ENCODE peak calls at places on chromosomes 5 and 9, in nine cellular contexts. Z is pancreas, P is RWPE2, X is mesendoderm, C is lower lobe of right lung, N is cardiac muscle cell, L is psoas muscle, B is neural progenitor cell, Q is sigmoid colon. R is an unnamed sample.

GRCh38 chr9:113538646-113539430 is 75.3 kb downstream of the RGS3 start:
- DNase-seq in Z (no peak), P (peak; percentile 18), X (no peak), C (no peak), N (no peak), L (no peak), B (no peak), Q (peak; percentile 51), R (peak; percentile 21)

GRCh38 chr9:129237195-129237611 is 59.1 kb upstream of the IER5L start:
- DNase-seq in Z (no peak), P (no peak), X (peak; percentile 59), C (peak; percentile 25), N (peak; percentile 73), L (peak; percentile 30), B (no peak), Q (no peak), R (peak; percentile 36)

GRCh38 chr5:38660194-38660668 is 103.8 kb upstream of the LIFR start:
- DNase-seq in Z (peak; percentile 74), P (peak; percentile 82), X (peak; percentile 78), C (no peak), N (no peak), L (no peak), B (peak; percentile 58), Q (no peak), R (no peak)

GRCh38 chr9:18393340-18394130 is 80.4 kb upstream of the ADAMTSL1 start:
- DNase-seq in Z (peak; percentile 65), P (peak; percentile 79), X (peak; percentile 57), C (no peak), N (peak; percentile 93), L (no peak), B (no peak), Q (peak; percentile 79), R (no peak)

GRCh38 chr5:148005788-148006520 is 57.8 kb upstream of the SPINK5 start:
- DNase-seq in Z (no peak), P (no peak), X (peak; percentile 84), C (no peak), N (no peak), L (no peak), B (peak; percentile 60), Q (no peak), R (peak; percentile 19)

GRCh38 chr9:137082925-137083290 is 3.9 kb upstream of the MAN1B1 start:
- DNase-seq in Z (no peak), P (no peak), X (no peak), C (no peak), N (no peak), L (no peak), B (no peak), Q (peak; percentile 63), R (no peak)

GRCh38 chr5:156432830-156433105 is 105.8 kb downstream of the SGCD start:
- DNase-seq in Z (no peak), P (no peak), X (no peak), C (no peak), N (no peak), L (no peak), B (no peak), Q (no peak), R (no peak)

GRCh38 chr9:33884856-33885701 is 68.1 kb downstream of the UBE2R2 start:
- DNase-seq in Z (peak; percentile 33), P (no peak), X (no peak), C (no peak), N (peak; percentile 76), L (no peak), B (no peak), Q (no peak), R (no peak)

GRCh38 chr9:136387217-136387616 is 12.8 kb downstream of the SNAPC4 start:
- DNase-seq in Z (no peak), P (no peak), X (no peak), C (no peak), N (no peak), L (no peak), B (no peak), Q (no peak), R (no peak)

GRCh38 chr5:66829826-66830225 is 233.6 kb downstream of the MAST4 start:
- DNase-seq in Z (no peak), P (no peak), X (peak; percentile 44), C (no peak), N (peak; percentile 77), L (no peak), B (peak; percentile 54), Q (no peak), R (no peak)
- H3K4me3 ChIP-seq in Z (no peak overlapping the region), P (peak overlapping the region; percentile 17), X (no peak overlapping the region), C (no peak overlapping the region), N (peak overlapping the region; percentile 48), L (peak overlapping the region; percentile 60), B (peak overlapping the region; percentile 17), Q (no peak overlapping the region), R (no peak overlapping the region)

GRCh38 chr9:133375116-133375723 is 640 bp downstream of the SURF4 start:
- DNase-seq in Z (peak; percentile 53), P (no peak), X (peak; percentile 63), C (no peak), N (peak; percentile 43), L (no peak), B (peak; percentile 49), Q (no peak), R (no peak)
- H3K27ac ChIP-seq in Z (peak overlapping the region; percentile 95), P (peak overlapping the region; percentile 89), X (peak overlapping the region; percentile 95), C (peak overlapping the region; percentile 99), N (peak overlapping the region; percentile 99), L (peak overlapping the region; percentile 97), B (peak overlapping the region; percentile 91), Q (peak overlapping the region; percentile 93), R (peak overlapping the region; percentile 97)

DNA sequence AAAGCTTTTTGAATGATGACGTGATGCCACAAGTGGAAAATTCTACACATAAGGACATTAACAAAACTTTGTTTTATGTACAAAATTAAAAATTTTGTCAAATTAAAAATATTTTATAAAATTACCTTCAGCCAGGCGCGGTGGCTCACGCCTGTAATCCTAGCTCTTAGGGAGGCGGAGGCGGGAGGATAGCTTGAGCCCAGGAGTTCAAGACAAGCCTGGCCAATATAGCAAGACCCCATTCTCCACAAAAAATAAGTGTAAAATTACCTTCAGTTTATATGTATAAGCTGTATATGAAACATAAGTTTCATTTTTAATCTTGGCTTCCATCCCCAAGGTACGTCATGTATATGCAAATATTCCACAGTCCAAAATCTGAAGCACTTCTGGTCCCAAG is 40.9 kb downstream of the CDK7 start:
- DNase-seq in Z (no peak), P (no peak), X (no peak), C (no peak), N (no peak), L (no peak), B (no peak), Q (no peak), R (no peak)
- H3K36me3 ChIP-seq in Z (peaks cover 5% of the 10 kb centered on the region), P (peaks cover 74% of the 10 kb centered on the region), X (no peaks in the 10 kb centered on the region), C (peaks cover 75% of the 10 kb centered on the region), N (peaks cover 23% of the 10 kb centered on the region), L (peaks cover 70% of the 10 kb centered on the region), B (no peaks in the 10 kb centered on the region), Q (no peaks in the 10 kb centered on the region), R (peaks cover 83% of the 10 kb centered on the region)

GRCh38 chr9:126877418-126877817 is 17.0 kb downstream of the ZBTB34 start:
- DNase-seq in Z (no peak), P (no peak), X (no peak), C (no peak), N (no peak), L (no peak), B (no peak), Q (no peak), R (no peak)

GRCh38 chr9:126872516-126872915 is 12.1 kb downstream of the ZBTB34 start:
- DNase-seq in Z (no peak), P (no peak), X (no peak), C (no peak), N (no peak), L (no peak), B (no peak), Q (no peak), R (no peak)

GRCh38 chr9:126879288-126879687 is 18.8 kb downstream of the ZBTB34 start:
- DNase-seq in Z (no peak), P (no peak), X (no peak), C (no peak), N (no peak), L (no peak), B (no peak), Q (no peak), R (no peak)

GRCh38 chr9:126874546-126875314 is 14.3 kb downstream of the ZBTB34 start:
- DNase-seq in Z (no peak), P (no peak), X (no peak), C (no peak), N (no peak), L (no peak), B (no peak), Q (no peak), R (no peak)

DNA sequence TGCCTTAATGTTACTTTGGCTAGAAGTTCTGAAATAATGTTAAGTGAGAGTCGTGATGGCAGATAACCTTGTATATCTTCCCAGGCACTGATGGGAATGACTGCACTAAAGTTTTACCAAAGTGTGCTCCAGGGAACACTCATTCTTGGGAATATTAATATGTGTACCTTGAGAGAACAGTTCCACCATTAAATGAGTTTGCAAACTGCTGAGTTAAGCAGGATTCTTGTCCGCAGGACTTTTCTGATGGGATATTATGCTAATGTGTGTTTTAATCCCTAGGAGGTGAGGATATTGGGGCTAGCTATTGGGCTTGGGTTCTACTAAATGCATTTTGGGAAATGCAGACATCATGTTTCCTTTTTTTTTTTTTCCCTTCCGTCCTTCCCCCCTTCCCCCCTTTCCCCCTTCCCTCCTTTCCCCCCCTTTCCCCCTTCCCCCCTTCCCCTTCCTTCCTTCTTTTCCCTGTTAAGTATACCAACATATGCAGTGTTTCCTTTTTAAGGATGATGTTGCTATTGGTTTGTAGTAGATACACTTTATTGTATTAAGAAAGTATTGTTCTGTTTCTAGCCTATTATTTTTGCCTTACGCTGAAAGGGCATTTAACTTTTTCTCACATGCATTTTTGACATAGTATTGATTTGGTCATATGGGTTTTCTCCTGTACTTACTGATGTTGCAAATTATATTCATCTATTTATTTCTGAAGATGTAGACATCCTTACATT is 15.5 kb downstream of the ZBTB34 start:
- DNase-seq in Z (no peak), P (no peak), X (peak; percentile 13), C (no peak), N (no peak), L (no peak), B (no peak), Q (no peak), R (no peak)
- H3K4me3 ChIP-seq in Z (no peak overlapping the region), P (no peak overlapping the region), X (no peak overlapping the region), C (no peak overlapping the region), N (no peak overlapping the region), L (no peak overlapping the region), B (no peak overlapping the region), Q (no peak overlapping the region), R (no peak overlapping the region)

DNA sequence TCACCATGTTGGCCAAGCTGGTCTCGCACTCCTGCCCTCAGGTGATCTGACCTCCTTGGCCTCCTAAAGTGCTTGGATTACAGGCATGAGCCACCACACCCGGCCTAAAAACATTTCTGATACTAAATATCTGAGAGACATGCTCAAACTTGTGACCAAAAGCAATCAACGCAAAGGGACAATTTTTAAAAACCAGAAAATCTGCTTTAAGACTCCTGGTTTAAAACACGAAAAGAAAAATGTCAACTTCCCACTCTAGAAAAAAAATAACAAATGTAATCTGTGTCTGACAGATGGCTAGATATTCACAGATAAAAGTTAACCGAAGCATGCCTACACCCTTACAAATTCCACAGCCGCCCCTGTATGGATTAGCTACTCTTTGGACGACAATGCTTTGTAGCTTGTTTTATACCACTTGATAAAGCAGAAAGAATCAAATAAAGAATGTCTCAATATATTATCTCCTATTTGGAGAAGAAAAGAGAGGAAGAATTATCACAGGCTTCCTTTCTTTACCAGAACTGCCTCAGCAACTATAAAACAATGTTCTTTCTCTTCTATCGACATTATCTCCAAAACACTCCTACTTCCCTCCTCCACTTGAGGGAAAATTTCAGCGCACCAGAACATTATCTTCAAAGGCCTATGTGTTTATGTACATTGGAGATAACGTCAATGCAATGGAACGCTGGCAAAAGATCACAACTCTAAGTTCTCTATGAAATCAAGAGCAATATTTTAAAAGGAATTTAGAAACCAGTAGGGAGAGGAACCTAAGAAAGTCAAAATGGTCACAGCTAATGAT is 26.3 kb downstream of the CEMIP2 start:
- DNase-seq in Z (no peak), P (no peak), X (no peak), C (no peak), N (peak; percentile 92), L (no peak), B (no peak), Q (no peak), R (no peak)
- H3K27ac ChIP-seq in Z (no peak overlapping the region), P (peak overlapping the region; percentile 27), X (no peak overlapping the region), C (peak overlapping the region; percentile 56), N (peak overlapping the region; percentile 57), L (no peak overlapping the region), B (peak overlapping the region; percentile 31), Q (no peak overlapping the region), R (peak overlapping the region; percentile 61)